ENCODE peak calls at places on chromosomes 6 and 20, in four cellular contexts. Z, W, G and B are unnamed samples.
A peak's percentile ranks its signal among the peaks of the same experiment; 100 is the strongest.

GRCh38 chr20:61628901-61629300 is 376.8 kb downstream of the CDH4 start:
- DNase-seq in Z (no peak), W (no peak), G (no peak), B (no peak)

GRCh38 chr20:35510946-35511735 is 18.3 kb downstream of the C20orf173 start:
- DNase-seq in Z (no peak), W (no peak), G (no peak), B (no peak)

GRCh38 chr6:31083742-31084354 is 28.5 kb downstream of the C6orf15 start:
- DNase-seq in Z (peak; percentile 70), W (no peak), G (peak; percentile 78), B (peak; percentile 61)

GRCh38 chr20:35040090-35040489 is 52.5 kb downstream of the TRPC4AP start:
- DNase-seq in Z (no peak), W (no peak), G (no peak), B (no peak)

GRCh38 chr20:48832423-48832735 is 4.6 kb upstream of the PREX1 start:
- DNase-seq in Z (peak; percentile 60), W (no peak), G (no peak), B (no peak)

GRCh38 chr20:58018590-58018989 is 209.9 kb downstream of the ANKRD60 start:
- DNase-seq in Z (no peak), W (no peak), G (no peak), B (no peak)

GRCh38 chr6:75334266-75335040 is 49.9 kb upstream of the TMEM30A start:
- DNase-seq in Z (no peak), W (no peak), G (peak; percentile 75), B (peak; percentile 27)

GRCh38 chr6:115983998-115984397 is 76.7 kb downstream of the FRK start:
- DNase-seq in Z (no peak), W (no peak), G (no peak), B (no peak)

GRCh38 chr6:140445474-140446004 is 1071.1 kb upstream of the CITED2 start:
- DNase-seq in Z (no peak), W (no peak), G (peak; percentile 53), B (no peak)

GRCh38 chr6:121810346-121811032 is 375.0 kb downstream of the GJA1 start:
- DNase-seq in Z (no peak), W (no peak), G (no peak), B (no peak)

GRCh38 chr6:10163159-10163962 is 251.5 kb downstream of the TFAP2A start:
- DNase-seq in Z (no peak), W (peak; percentile 80), G (no peak), B (no peak)

GRCh38 chr6:85670573-85670972 is 27.9 kb upstream of the SYNCRIP start:
- DNase-seq in Z (no peak), W (no peak), G (peak; percentile 78), B (no peak)

GRCh38 chr20:45725134-45725533 is 3.0 kb downstream of the SPINT4 start:
- DNase-seq in Z (no peak), W (peak; percentile 50), G (peak; percentile 29), B (no peak)

GRCh38 chr6:44309092-44309491 is 4.1 kb downstream of the AARS2 start:
- DNase-seq in Z (no peak), W (no peak), G (peak; percentile 83), B (peak; percentile 10)

GRCh38 chr6:25635886-25636317 is 16.1 kb upstream of the SCGN start:
- DNase-seq in Z (peak; percentile 64), W (no peak), G (no peak), B (no peak)

DNA sequence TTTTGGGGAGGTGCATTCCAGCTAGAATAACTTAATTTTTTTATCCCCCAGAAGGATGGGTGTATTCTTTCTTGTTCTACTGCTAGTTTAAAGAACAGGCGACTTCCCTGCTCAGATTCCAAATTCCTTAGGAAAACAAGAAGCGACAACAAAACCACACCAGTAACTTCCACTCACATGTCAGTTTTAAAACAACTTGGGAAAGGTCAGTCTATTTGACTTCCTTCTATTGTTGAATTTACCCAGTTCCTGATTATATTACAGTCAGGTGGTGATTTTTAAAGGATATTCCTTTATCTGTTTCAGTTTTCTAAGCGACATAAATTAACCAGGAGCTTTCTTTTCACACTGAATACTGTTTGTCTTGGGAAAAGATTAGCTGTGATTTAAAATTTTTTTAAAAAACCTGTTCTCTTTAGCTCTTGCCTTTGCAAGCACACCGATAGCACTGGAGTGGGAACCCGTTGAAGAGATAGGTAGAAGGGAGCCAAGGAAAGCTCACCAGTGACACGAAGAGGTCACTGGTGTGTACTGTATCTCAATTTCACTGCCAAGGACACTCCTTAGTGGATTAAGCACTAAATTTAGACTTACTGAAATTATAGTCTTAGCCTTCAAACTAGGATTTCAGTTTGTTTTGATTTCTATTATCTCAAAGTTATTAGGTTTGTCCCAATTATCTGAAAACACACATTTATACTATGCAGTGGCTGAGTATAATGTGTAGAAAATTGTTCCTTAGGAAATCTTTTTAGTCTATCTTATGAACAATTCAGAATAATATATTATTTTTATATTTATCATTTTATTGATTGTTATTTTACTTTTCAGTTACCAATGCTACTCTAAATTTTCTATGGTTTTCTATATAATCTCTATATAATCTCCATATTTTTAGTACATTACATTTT is 22.3 kb downstream of the MARCKS start:
- DNase-seq in Z (peak; percentile 76), W (peak; percentile 77), G (peak; percentile 76), B (no peak)
- TF ChIP-seq CTCF in Z (peak; percentile 15), W (peak; percentile 85), G (peak; percentile 76), B (peak; percentile 78)

GRCh38 chr6:112218563-112218962 is 35.8 kb downstream of the LAMA4 start:
- DNase-seq in Z (no peak), W (no peak), G (peak; percentile 53), B (no peak)
- H3K27ac ChIP-seq in Z (peak overlapping the region; percentile 14), W (peak overlapping the region; percentile 79), G (peak overlapping the region; percentile 8), B (no peak overlapping the region)

DNA sequence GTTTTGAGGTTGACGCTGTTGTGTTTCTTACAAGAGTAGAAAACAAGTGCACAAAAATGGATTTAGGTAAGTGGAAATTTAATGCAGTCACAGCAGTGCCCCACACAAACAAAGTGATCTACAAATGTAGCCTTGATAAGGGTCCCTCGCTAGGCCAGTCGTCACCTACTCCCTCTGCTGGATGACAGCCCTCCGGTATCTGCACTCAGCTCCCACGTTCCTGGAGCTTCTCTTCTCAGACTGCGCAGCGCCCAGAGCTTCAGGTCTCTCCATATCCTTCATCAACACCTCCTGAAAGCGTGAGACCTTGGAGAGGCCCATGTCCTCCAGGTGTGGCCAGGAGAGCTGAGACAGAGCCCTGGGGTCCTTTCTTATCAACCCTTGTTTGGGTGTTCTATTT is 58.3 kb upstream of the MAP3K4 start:
- DNase-seq in Z (no peak), W (no peak), G (no peak), B (no peak)
- TF ChIP-seq CTCF in Z (no peak), W (no peak), G (no peak), B (no peak)

GRCh38 chr20:38156888-38157634 is 8.0 kb downstream of the TGM2 start:
- DNase-seq in Z (no peak), W (peak; percentile 22), G (peak; percentile 51), B (no peak)
- H3K27ac ChIP-seq in Z (peak overlapping the region; percentile 62), W (peak overlapping the region; percentile 1), G (no peak overlapping the region), B (peak overlapping the region; percentile 47)